ENCODE peak calls at places on chromosomes 2 and 18, in eight cellular contexts. One of them, this sample, is unnamed.

GRCh38 chr2:6955523-6956136 is 38.4 kb downstream of the RNF144A start:
- DNase-seq in RWPE1: no peak
- DNase-seq in dorsolateral prefrontal cortex: no peak
- DNase-seq in WTC11: no peak
- DNase-seq in CD8-positive, alpha-beta T cell: no peak
- DNase-seq in colonic mucosa: no peak
- DNase-seq in brain microvascular endothelial cell: no peak
- DNase-seq in neural crest cell: no peak
- DNase-seq in this sample: no peak

GRCh38 chr2:233395687-233396086 is 41.4 kb downstream of the DGKD start:
- DNase-seq in dorsolateral prefrontal cortex: no peak
- DNase-seq in RWPE1: no peak
- DNase-seq in colonic mucosa: no peak
- DNase-seq in CD8-positive, alpha-beta T cell: no peak
- DNase-seq in neural crest cell: no peak
- DNase-seq in brain microvascular endothelial cell: no peak
- DNase-seq in WTC11: no peak
- DNase-seq in this sample: no peak

GRCh38 chr2:209147981-209148380 is 275.9 kb upstream of the MAP2 start:
- DNase-seq in WTC11: no peak
- DNase-seq in brain microvascular endothelial cell: no peak
- DNase-seq in RWPE1: no peak
- DNase-seq in neural crest cell: no peak
- DNase-seq in CD8-positive, alpha-beta T cell: no peak
- DNase-seq in dorsolateral prefrontal cortex: no peak
- DNase-seq in colonic mucosa: no peak
- DNase-seq in this sample: no peak

GRCh38 chr2:108534577-108535379 is 508 bp downstream of the LIMS1 start:
- DNase-seq in WTC11: peak
- DNase-seq in dorsolateral prefrontal cortex: no peak
- DNase-seq in CD8-positive, alpha-beta T cell: peak
- DNase-seq in brain microvascular endothelial cell: peak
- DNase-seq in RWPE1: peak
- DNase-seq in colonic mucosa: peak
- DNase-seq in neural crest cell: peak
- DNase-seq in this sample: peak

GRCh38 chr2:24855703-24856102 is 62.5 kb downstream of the CENPO start:
- DNase-seq in CD8-positive, alpha-beta T cell: no peak
- DNase-seq in neural crest cell: no peak
- DNase-seq in dorsolateral prefrontal cortex: no peak
- DNase-seq in colonic mucosa: no peak
- DNase-seq in WTC11: no peak
- DNase-seq in RWPE1: no peak
- DNase-seq in brain microvascular endothelial cell: peak
- DNase-seq in this sample: no peak

GRCh38 chr18:34661464-34662087 is 48.5 kb upstream of the DTNA start:
- DNase-seq in dorsolateral prefrontal cortex: no peak
- DNase-seq in CD8-positive, alpha-beta T cell: no peak
- DNase-seq in neural crest cell: no peak
- DNase-seq in brain microvascular endothelial cell: peak
- DNase-seq in RWPE1: peak
- DNase-seq in colonic mucosa: no peak
- DNase-seq in WTC11: no peak
- DNase-seq in this sample: no peak

GRCh38 chr2:235924675-235925063 is 243.5 kb downstream of the GBX2 start:
- DNase-seq in dorsolateral prefrontal cortex: no peak
- DNase-seq in brain microvascular endothelial cell: no peak
- DNase-seq in WTC11: no peak
- DNase-seq in colonic mucosa: no peak
- DNase-seq in neural crest cell: no peak
- DNase-seq in RWPE1: no peak
- DNase-seq in CD8-positive, alpha-beta T cell: no peak
- DNase-seq in this sample: no peak

GRCh38 chr2:84022810-84023431 is 436.2 kb downstream of the SUCLG1 start:
- DNase-seq in colonic mucosa: peak
- DNase-seq in CD8-positive, alpha-beta T cell: no peak
- DNase-seq in dorsolateral prefrontal cortex: no peak
- DNase-seq in WTC11: peak
- DNase-seq in brain microvascular endothelial cell: peak
- DNase-seq in RWPE1: peak
- DNase-seq in neural crest cell: peak
- DNase-seq in this sample: peak

GRCh38 chr2:122451040-122451439 is 695.6 kb downstream of the TSN start:
- DNase-seq in dorsolateral prefrontal cortex: no peak
- DNase-seq in WTC11: no peak
- DNase-seq in RWPE1: peak
- DNase-seq in colonic mucosa: no peak
- DNase-seq in brain microvascular endothelial cell: peak
- DNase-seq in neural crest cell: no peak
- DNase-seq in CD8-positive, alpha-beta T cell: no peak
- DNase-seq in this sample: no peak

GRCh38 chr18:53101719-53102118 is 761.7 kb downstream of the DCC start:
- DNase-seq in brain microvascular endothelial cell: no peak
- DNase-seq in CD8-positive, alpha-beta T cell: no peak
- DNase-seq in dorsolateral prefrontal cortex: no peak
- DNase-seq in colonic mucosa: no peak
- DNase-seq in RWPE1: no peak
- DNase-seq in WTC11: no peak
- DNase-seq in neural crest cell: no peak
- DNase-seq in this sample: no peak

GRCh38 chr2:44271296-44271695 is 4.0 kb upstream of the SLC3A1 start:
- DNase-seq in brain microvascular endothelial cell: no peak
- DNase-seq in CD8-positive, alpha-beta T cell: no peak
- DNase-seq in dorsolateral prefrontal cortex: no peak
- DNase-seq in WTC11: no peak
- DNase-seq in RWPE1: no peak
- DNase-seq in neural crest cell: no peak
- DNase-seq in colonic mucosa: no peak
- DNase-seq in this sample: no peak

GRCh38 chr2:45105050-45105582 is 95.9 kb upstream of the SIX2 start:
- DNase-seq in RWPE1: no peak
- DNase-seq in WTC11: no peak
- DNase-seq in colonic mucosa: no peak
- DNase-seq in neural crest cell: no peak
- DNase-seq in CD8-positive, alpha-beta T cell: no peak
- DNase-seq in dorsolateral prefrontal cortex: no peak
- DNase-seq in brain microvascular endothelial cell: no peak
- DNase-seq in this sample: no peak

GRCh38 chr2:72124391-72124790 is 23.3 kb downstream of the CYP26B1 start:
- DNase-seq in WTC11: no peak
- DNase-seq in dorsolateral prefrontal cortex: no peak
- DNase-seq in RWPE1: no peak
- DNase-seq in brain microvascular endothelial cell: no peak
- DNase-seq in neural crest cell: no peak
- DNase-seq in colonic mucosa: no peak
- DNase-seq in CD8-positive, alpha-beta T cell: no peak
- DNase-seq in this sample: no peak

GRCh38 chr18:63867368-63867767 is 20.1 kb upstream of the SERPINB2 start:
- DNase-seq in WTC11: no peak
- DNase-seq in dorsolateral prefrontal cortex: no peak
- DNase-seq in RWPE1: peak
- DNase-seq in brain microvascular endothelial cell: no peak
- DNase-seq in colonic mucosa: no peak
- DNase-seq in neural crest cell: no peak
- DNase-seq in CD8-positive, alpha-beta T cell: no peak
- DNase-seq in this sample: no peak

GRCh38 chr18:63376493-63377053 is 9.6 kb upstream of the KDSR start:
- DNase-seq in WTC11: no peak
- DNase-seq in CD8-positive, alpha-beta T cell: no peak
- DNase-seq in neural crest cell: no peak
- DNase-seq in brain microvascular endothelial cell: peak
- DNase-seq in RWPE1: no peak
- DNase-seq in dorsolateral prefrontal cortex: no peak
- DNase-seq in colonic mucosa: no peak
- DNase-seq in this sample: no peak

GRCh38 chr2:234472155-234472554 is 24.7 kb downstream of the ARL4C start:
- DNase-seq in WTC11: no peak
- DNase-seq in brain microvascular endothelial cell: no peak
- DNase-seq in colonic mucosa: no peak
- DNase-seq in RWPE1: no peak
- DNase-seq in dorsolateral prefrontal cortex: no peak
- DNase-seq in CD8-positive, alpha-beta T cell: no peak
- DNase-seq in neural crest cell: no peak
- DNase-seq in this sample: no peak

GRCh38 chr2:18346364-18346763 is 214.1 kb downstream of the RDH14 start:
- DNase-seq in colonic mucosa: no peak
- DNase-seq in neural crest cell: no peak
- DNase-seq in RWPE1: no peak
- DNase-seq in dorsolateral prefrontal cortex: no peak
- DNase-seq in WTC11: no peak
- DNase-seq in CD8-positive, alpha-beta T cell: no peak
- DNase-seq in brain microvascular endothelial cell: no peak
- DNase-seq in this sample: no peak

GRCh38 chr2:9796056-9796792 is 47.0 kb upstream of the TAF1B start:
- DNase-seq in colonic mucosa: no peak
- DNase-seq in brain microvascular endothelial cell: no peak
- DNase-seq in CD8-positive, alpha-beta T cell: no peak
- DNase-seq in dorsolateral prefrontal cortex: no peak
- DNase-seq in neural crest cell: no peak
- DNase-seq in RWPE1: no peak
- DNase-seq in WTC11: no peak
- DNase-seq in this sample: no peak

GRCh38 chr2:64400103-64400728 is 53.7 kb upstream of the LGALSL start:
- DNase-seq in brain microvascular endothelial cell: no peak
- DNase-seq in neural crest cell: no peak
- DNase-seq in RWPE1: no peak
- DNase-seq in CD8-positive, alpha-beta T cell: no peak
- DNase-seq in WTC11: no peak
- DNase-seq in dorsolateral prefrontal cortex: no peak
- DNase-seq in colonic mucosa: no peak
- DNase-seq in this sample: no peak

GRCh38 chr2:131322209-131322608 is 41.8 kb downstream of the RAB6D start:
- DNase-seq in RWPE1: no peak
- DNase-seq in brain microvascular endothelial cell: no peak
- DNase-seq in neural crest cell: no peak
- DNase-seq in colonic mucosa: no peak
- DNase-seq in CD8-positive, alpha-beta T cell: no peak
- DNase-seq in dorsolateral prefrontal cortex: no peak
- DNase-seq in WTC11: no peak
- DNase-seq in this sample: no peak

GRCh38 chr2:143125647-143126046 is 3.6 kb upstream of the ARHGAP15 start:
- DNase-seq in brain microvascular endothelial cell: peak
- DNase-seq in neural crest cell: no peak
- DNase-seq in colonic mucosa: no peak
- DNase-seq in dorsolateral prefrontal cortex: no peak
- DNase-seq in CD8-positive, alpha-beta T cell: no peak
- DNase-seq in WTC11: no peak
- DNase-seq in RWPE1: no peak
- DNase-seq in this sample: no peak

GRCh38 chr18:24926649-24927048 is 425.3 kb downstream of the ZNF521 start:
- DNase-seq in colonic mucosa: no peak
- DNase-seq in CD8-positive, alpha-beta T cell: no peak
- DNase-seq in brain microvascular endothelial cell: no peak
- DNase-seq in RWPE1: no peak
- DNase-seq in neural crest cell: no peak
- DNase-seq in dorsolateral prefrontal cortex: no peak
- DNase-seq in WTC11: no peak
- DNase-seq in this sample: no peak

GRCh38 chr2:219175486-219175885 is 1.2 kb downstream of the CNPPD1 start:
- DNase-seq in colonic mucosa: no peak
- DNase-seq in neural crest cell: no peak
- DNase-seq in brain microvascular endothelial cell: no peak
- DNase-seq in CD8-positive, alpha-beta T cell: no peak
- DNase-seq in WTC11: no peak
- DNase-seq in RWPE1: no peak
- DNase-seq in dorsolateral prefrontal cortex: no peak
- DNase-seq in this sample: no peak

GRCh38 chr2:12321886-12322285 is 394.9 kb upstream of the TRIB2 start:
- DNase-seq in RWPE1: no peak
- DNase-seq in brain microvascular endothelial cell: no peak
- DNase-seq in CD8-positive, alpha-beta T cell: no peak
- DNase-seq in neural crest cell: no peak
- DNase-seq in colonic mucosa: no peak
- DNase-seq in dorsolateral prefrontal cortex: no peak
- DNase-seq in WTC11: no peak
- DNase-seq in this sample: no peak

GRCh38 chr2:12318427-12319057 is 398.2 kb upstream of the TRIB2 start:
- DNase-seq in colonic mucosa: peak
- DNase-seq in CD8-positive, alpha-beta T cell: no peak
- DNase-seq in RWPE1: peak
- DNase-seq in dorsolateral prefrontal cortex: no peak
- DNase-seq in brain microvascular endothelial cell: no peak
- DNase-seq in neural crest cell: no peak
- DNase-seq in WTC11: no peak
- DNase-seq in this sample: no peak

GRCh38 chr2:12320027-12320734 is 396.6 kb upstream of the TRIB2 start:
- DNase-seq in colonic mucosa: no peak
- DNase-seq in CD8-positive, alpha-beta T cell: no peak
- DNase-seq in neural crest cell: no peak
- DNase-seq in dorsolateral prefrontal cortex: no peak
- DNase-seq in RWPE1: no peak
- DNase-seq in WTC11: no peak
- DNase-seq in brain microvascular endothelial cell: no peak
- DNase-seq in this sample: no peak

GRCh38 chr2:12317853-12318426 is 398.8 kb upstream of the TRIB2 start:
- DNase-seq in brain microvascular endothelial cell: peak
- DNase-seq in dorsolateral prefrontal cortex: no peak
- DNase-seq in WTC11: no peak
- DNase-seq in RWPE1: peak
- DNase-seq in neural crest cell: no peak
- DNase-seq in CD8-positive, alpha-beta T cell: no peak
- DNase-seq in colonic mucosa: peak
- DNase-seq in this sample: no peak

GRCh38 chr2:12321017-12321641 is 395.6 kb upstream of the TRIB2 start:
- DNase-seq in CD8-positive, alpha-beta T cell: no peak
- DNase-seq in colonic mucosa: no peak
- DNase-seq in brain microvascular endothelial cell: peak
- DNase-seq in RWPE1: peak
- DNase-seq in dorsolateral prefrontal cortex: peak
- DNase-seq in neural crest cell: no peak
- DNase-seq in WTC11: no peak
- DNase-seq in this sample: no peak
- TF ChIP-seq CTCF in CD8-positive, alpha-beta T cell: no peak
- TF ChIP-seq CTCF in colonic mucosa: no peak
- TF ChIP-seq CTCF in brain microvascular endothelial cell: peak
- TF ChIP-seq CTCF in RWPE1: no peak
- TF ChIP-seq CTCF in dorsolateral prefrontal cortex: no peak
- TF ChIP-seq CTCF in neural crest cell: no peak
- TF ChIP-seq CTCF in WTC11: no peak
- TF ChIP-seq CTCF in this sample: no peak

GRCh38 chr2:227407601-227408089 is 19.9 kb upstream of the SCYGR1 start:
- DNase-seq in CD8-positive, alpha-beta T cell: no peak
- DNase-seq in brain microvascular endothelial cell: no peak
- DNase-seq in colonic mucosa: no peak
- DNase-seq in dorsolateral prefrontal cortex: no peak
- DNase-seq in neural crest cell: no peak
- DNase-seq in WTC11: no peak
- DNase-seq in RWPE1: peak
- DNase-seq in this sample: no peak
- TF ChIP-seq CTCF in CD8-positive, alpha-beta T cell: no peak
- TF ChIP-seq CTCF in brain microvascular endothelial cell: no peak
- TF ChIP-seq CTCF in colonic mucosa: no peak
- TF ChIP-seq CTCF in dorsolateral prefrontal cortex: no peak
- TF ChIP-seq CTCF in neural crest cell: no peak
- TF ChIP-seq CTCF in WTC11: no peak
- TF ChIP-seq CTCF in RWPE1: no peak
- TF ChIP-seq CTCF in this sample: no peak

GRCh38 chr2:96164459-96165184 is 19.4 kb upstream of the DUSP2 start:
- DNase-seq in RWPE1: no peak
- DNase-seq in WTC11: peak
- DNase-seq in brain microvascular endothelial cell: no peak
- DNase-seq in neural crest cell: no peak
- DNase-seq in colonic mucosa: no peak
- DNase-seq in dorsolateral prefrontal cortex: peak
- DNase-seq in CD8-positive, alpha-beta T cell: peak
- DNase-seq in this sample: no peak
- TF ChIP-seq CTCF in RWPE1: no peak
- TF ChIP-seq CTCF in WTC11: no peak
- TF ChIP-seq CTCF in brain microvascular endothelial cell: no peak
- TF ChIP-seq CTCF in neural crest cell: no peak
- TF ChIP-seq CTCF in colonic mucosa: no peak
- TF ChIP-seq CTCF in dorsolateral prefrontal cortex: no peak
- TF ChIP-seq CTCF in CD8-positive, alpha-beta T cell: no peak
- TF ChIP-seq CTCF in this sample: no peak

GRCh38 chr2:5691659-5692529 is at the start of gene SOX11:
- DNase-seq in neural crest cell: peak
- DNase-seq in CD8-positive, alpha-beta T cell: no peak
- DNase-seq in WTC11: peak
- DNase-seq in RWPE1: no peak
- DNase-seq in dorsolateral prefrontal cortex: no peak
- DNase-seq in colonic mucosa: no peak
- DNase-seq in brain microvascular endothelial cell: peak
- DNase-seq in this sample: peak
- TF ChIP-seq CTCF in neural crest cell: peak
- TF ChIP-seq CTCF in CD8-positive, alpha-beta T cell: no peak
- TF ChIP-seq CTCF in WTC11: no peak
- TF ChIP-seq CTCF in RWPE1: no peak
- TF ChIP-seq CTCF in dorsolateral prefrontal cortex: no peak
- TF ChIP-seq CTCF in colonic mucosa: no peak
- TF ChIP-seq CTCF in brain microvascular endothelial cell: peak
- TF ChIP-seq CTCF in this sample: peak